ENCODE peak calls at places on chromosome 12, in four cellular contexts. J, V, L and Q are unnamed samples.

GRCh38 chr12:84856156-84856900 is 56.3 kb downstream of the SLC6A15 start:
- DNase-seq in V (no peak), J (no peak), L (no peak), Q (no peak)

GRCh38 chr12:89999699-90000505 is 291.3 kb upstream of the ATP2B1 start:
- DNase-seq in L (no peak), J (no peak), V (no peak), Q (no peak)

GRCh38 chr12:27383429-27384260 is 51.0 kb downstream of the BMAL2 start:
- DNase-seq in V (peak; percentile 69), L (peak; percentile 63), J (peak; percentile 35), Q (peak; percentile 32)

GRCh38 chr12:55226523-55226922 is 5.7 kb downstream of the OR10A7 start:
- DNase-seq in L (no peak), J (no peak), V (no peak), Q (no peak)

GRCh38 chr12:130761537-130762318 is 45.6 kb upstream of the RIMBP2 start:
- DNase-seq in J (peak; percentile 45), V (no peak), L (peak; percentile 50), Q (peak; percentile 26)

GRCh38 chr12:65640489-65640901 is 183.8 kb upstream of the HMGA2 start:
- DNase-seq in L (no peak), J (no peak), V (no peak), Q (no peak)

GRCh38 chr12:103780093-103780440 is 61.0 kb downstream of the NT5DC3 start:
- DNase-seq in L (no peak), J (no peak), V (no peak), Q (no peak)

GRCh38 chr12:54141534-54142475 is 47.0 kb downstream of the SMUG1 start:
- DNase-seq in J (no peak), L (no peak), V (no peak), Q (no peak)

GRCh38 chr12:49334226-49334625 is 2.8 kb downstream of the C1QL4 start:
- DNase-seq in V (no peak), J (no peak), L (no peak), Q (no peak)

GRCh38 chr12:26126340-26127284 is 1.8 kb upstream of the BHLHE41 start:
- DNase-seq in V (peak; percentile 93), L (peak; percentile 89), J (no peak), Q (no peak)

GRCh38 chr12:66210840-66211239 is 21.8 kb downstream of the IRAK3 start:
- DNase-seq in L (no peak), J (no peak), V (no peak), Q (no peak)

GRCh38 chr12:57838594-57839302 is 7.8 kb downstream of the CTDSP2 start:
- DNase-seq in V (no peak), J (no peak), L (no peak), Q (no peak)

GRCh38 chr12:3869860-3870259 is 3.3 kb downstream of the PARP11 start:
- DNase-seq in V (no peak), J (no peak), L (no peak), Q (no peak)

GRCh38 chr12:85156569-85156968 is 120.4 kb downstream of the LRRIQ1 start:
- DNase-seq in J (no peak), V (no peak), L (no peak), Q (no peak)